ENCODE peak calls at places on chromosomes 1 and 21, in four cellular contexts. G, U, V and Q are unnamed samples.

GRCh38 chr1:19400189-19400588 is 85.2 kb downstream of the CAPZB start:
- DNase-seq in G (no peak), U (no peak), V (no peak), Q (no peak)

GRCh38 chr1:50570064-50570463 is 146.8 kb upstream of the DMRTA2 start:
- DNase-seq in G (peak), U (no peak), V (no peak), Q (no peak)

GRCh38 chr1:60283690-60284089 is 210.1 kb upstream of the C1orf87 start:
- DNase-seq in G (peak), U (no peak), V (no peak), Q (no peak)

GRCh38 chr1:58885998-58886397 is 102.2 kb upstream of the JUN start:
- DNase-seq in G (no peak), U (no peak), V (no peak), Q (no peak)

GRCh38 chr1:54124472-54124871 is 28.3 kb downstream of the CDCP2 start:
- DNase-seq in G (no peak), U (no peak), V (no peak), Q (no peak)

GRCh38 chr1:236518343-236518742 is 5.4 kb upstream of the LGALS8 start:
- DNase-seq in G (no peak), U (no peak), V (no peak), Q (no peak)

GRCh38 chr1:61569212-61569621 is 155.7 kb downstream of the TM2D1 start:
- DNase-seq in G (no peak), U (no peak), V (no peak), Q (no peak)

GRCh38 chr1:214548988-214549387 is 2.4 kb downstream of the PTPN14 start:
- DNase-seq in G (no peak), U (no peak), V (no peak), Q (no peak)

GRCh38 chr21:40173833-40174232 is 306.6 kb downstream of the PCP4 start:
- DNase-seq in G (no peak), U (no peak), V (no peak), Q (no peak)

GRCh38 chr1:80878343-80878742 is 922.4 kb upstream of the ADGRL2 start:
- DNase-seq in G (no peak), U (no peak), V (no peak), Q (no peak)

GRCh38 chr1:151829352-151830046 is 2.1 kb downstream of the RORC start:
- DNase-seq in G (no peak), U (no peak), V (no peak), Q (no peak)

GRCh38 chr1:221517961-221518360 is 223.9 kb downstream of the DUSP10 start:
- DNase-seq in G (no peak), U (no peak), V (no peak), Q (no peak)
- TF ChIP-seq KDM1A in G (no peak), U (no peak), V (no peak), Q (no peak)

GRCh38 chr1:41852091-41852490 is 66.6 kb downstream of the HIVEP3 start:
- DNase-seq in G (no peak), U (no peak), V (no peak), Q (no peak)

GRCh38 chr1:41853907-41854306 is 64.8 kb downstream of the HIVEP3 start:
- DNase-seq in G (no peak), U (no peak), V (no peak), Q (no peak)

GRCh38 chr1:41850029-41850428 is 68.7 kb downstream of the HIVEP3 start:
- DNase-seq in G (no peak), U (no peak), V (no peak), Q (no peak)

GRCh38 chr1:41849211-41849759 is 69.4 kb downstream of the HIVEP3 start:
- DNase-seq in G (no peak), U (no peak), V (no peak), Q (no peak)

GRCh38 chr1:41851589-41851988 is 67.1 kb downstream of the HIVEP3 start:
- DNase-seq in G (no peak), U (no peak), V (no peak), Q (no peak)
- TF ChIP-seq JUN in G (no peak), U (no peak), V (no peak), Q (no peak)

GRCh38 chr1:17155257-17155895 is 36.1 kb upstream of the PADI2 start:
- DNase-seq in G (no peak), U (no peak), V (no peak), Q (no peak)
- TF ChIP-seq HDAC2 in G (no peak), U (no peak), V (no peak), Q (no peak)

DNA sequence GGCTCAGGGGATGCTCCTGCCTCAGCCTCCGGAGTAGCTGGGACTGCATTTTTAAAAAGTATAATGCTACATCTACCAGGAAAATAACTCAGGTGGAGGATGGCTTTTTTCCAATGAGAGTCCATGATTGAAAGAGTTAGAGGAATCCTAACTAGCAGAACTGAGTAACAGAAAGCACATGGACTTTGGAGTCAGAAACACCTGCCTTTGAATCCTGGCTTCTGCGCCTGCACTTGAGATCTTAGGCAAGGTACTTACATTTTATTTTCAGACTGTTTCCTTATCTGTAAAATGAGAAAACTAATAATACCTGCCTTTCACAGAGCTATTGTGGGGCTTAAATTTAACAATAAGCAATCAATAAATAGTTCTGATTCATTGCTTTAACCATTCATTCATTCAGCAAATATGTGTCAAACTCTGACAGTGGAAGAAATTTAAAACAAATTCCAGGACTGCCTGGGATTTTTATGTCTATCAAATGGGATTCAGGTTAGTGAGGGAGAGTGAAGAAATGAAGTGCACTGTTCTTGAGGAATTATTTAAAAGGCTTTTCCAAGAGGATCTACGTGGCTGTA is 12.6 kb upstream of the LBR start:
- DNase-seq in G (no peak), U (no peak), V (no peak), Q (no peak)
- TF ChIP-seq KDM1A in G (no peak), U (no peak), V (no peak), Q (no peak)

DNA sequence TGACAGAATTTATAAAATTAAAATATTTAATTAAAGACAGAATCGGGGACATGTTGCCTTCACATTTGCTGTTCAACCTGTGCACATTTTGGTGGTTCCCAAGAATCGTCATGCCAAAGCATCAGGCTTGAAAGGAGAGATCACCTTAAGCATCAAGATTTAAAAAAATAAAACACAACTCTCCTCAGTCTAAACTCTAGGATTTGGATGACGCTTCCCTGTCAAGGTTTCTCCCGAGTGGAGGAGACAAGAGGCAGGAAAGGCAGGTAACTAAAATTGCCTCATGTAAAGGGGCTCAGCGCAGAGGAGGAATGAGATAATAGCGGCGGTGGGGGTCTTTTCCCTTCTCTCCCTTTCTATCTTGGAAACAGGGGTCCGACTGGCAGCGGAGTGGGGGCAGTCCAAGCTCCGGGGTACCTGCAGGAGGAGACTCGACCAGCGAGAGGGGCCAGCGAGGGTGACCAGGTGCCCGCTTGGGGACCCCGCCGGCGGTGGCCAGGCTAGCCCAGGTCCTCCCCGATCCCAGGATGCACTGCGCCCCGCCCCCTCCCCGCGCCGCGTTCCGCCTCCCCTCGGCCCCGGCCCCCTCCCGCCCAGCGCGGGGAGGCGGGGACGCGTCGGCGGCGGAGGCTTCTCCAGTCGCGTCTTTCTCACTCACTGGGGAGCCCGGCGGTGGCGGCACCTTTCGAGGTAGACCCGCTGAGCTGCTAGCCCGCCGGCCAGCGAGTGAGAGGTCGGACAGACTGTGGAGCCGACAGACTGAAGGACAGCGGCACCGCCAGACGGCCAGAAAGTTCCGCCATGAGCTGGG is at the start of gene FNBP1L:
- DNase-seq in G (peak), U (peak), V (peak), Q (peak)
- TF ChIP-seq JUN in G (no peak), U (no peak), V (no peak), Q (no peak)

DNA sequence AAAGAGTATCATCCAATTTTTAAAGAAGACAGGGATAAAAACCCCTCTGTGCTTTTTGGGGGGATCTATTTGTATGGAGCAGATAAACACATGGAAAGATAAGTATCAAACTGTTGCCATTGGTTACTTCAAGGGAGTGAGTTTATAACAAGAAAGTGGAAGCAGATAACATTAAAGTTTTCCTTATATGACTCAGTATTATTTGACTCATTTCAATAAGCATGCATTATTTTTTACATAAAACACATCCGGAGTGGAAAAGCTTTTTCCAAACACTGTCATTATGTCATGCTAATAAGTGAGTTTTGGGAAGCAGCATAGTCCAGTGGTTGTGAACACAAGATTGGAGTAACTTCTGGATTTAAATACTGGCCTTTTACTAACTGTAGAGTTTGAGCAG is 452.2 kb downstream of the LTN1 start:
- DNase-seq in G (no peak), U (no peak), V (no peak), Q (no peak)
- TF ChIP-seq HDAC2 in G (no peak), U (no peak), V (no peak), Q (no peak)

DNA sequence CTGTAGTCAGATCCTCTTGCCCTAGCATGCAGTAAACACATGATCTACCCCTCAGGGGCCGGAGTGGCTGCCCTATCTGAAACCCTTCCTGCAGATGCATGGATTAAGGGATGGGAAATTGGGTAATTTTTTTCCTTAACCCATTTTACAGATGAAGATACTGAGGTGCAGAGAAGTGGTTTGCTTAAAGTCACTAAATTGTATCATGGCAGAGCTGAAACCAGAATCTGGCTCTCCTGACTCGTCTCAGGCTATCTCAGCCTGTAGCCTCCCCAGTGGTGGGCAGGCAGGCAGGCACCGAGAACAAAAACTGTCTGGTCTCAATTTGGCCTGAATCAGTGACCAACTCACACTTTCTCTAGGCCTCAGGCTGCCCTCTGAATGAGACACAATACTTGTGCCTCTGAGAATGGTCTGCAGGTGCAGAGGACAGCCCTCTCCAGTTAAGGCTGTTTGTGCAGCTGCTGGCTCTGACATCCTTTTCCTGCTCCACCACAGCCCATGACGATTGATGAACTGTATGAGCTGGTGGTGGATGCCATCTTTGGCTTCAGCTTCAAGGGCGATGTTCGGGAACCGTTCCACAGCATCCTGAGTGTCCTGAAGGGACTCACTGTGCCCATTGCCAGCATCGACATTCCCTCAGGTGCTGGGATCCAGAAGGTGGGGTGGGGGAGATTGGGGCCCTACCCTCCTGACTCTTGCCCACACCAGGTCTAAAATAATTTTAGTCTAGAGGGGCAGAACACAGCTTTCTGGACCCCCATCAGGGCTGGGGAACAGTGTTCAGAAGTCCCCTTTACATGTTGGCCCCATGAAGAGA is 1.5 kb downstream of the NAXE start:
- DNase-seq in G (no peak), U (no peak), V (no peak), Q (no peak)
- TF ChIP-seq KDM1A in G (no peak), U (peak), V (no peak), Q (peak)

GRCh38 chr1:32980080-32980479 is 15.5 kb upstream of the RNF19B start:
- DNase-seq in G (no peak), U (no peak), V (no peak), Q (no peak)

GRCh38 chr1:32983039-32983438 is 18.4 kb upstream of the RNF19B start:
- DNase-seq in G (no peak), U (no peak), V (no peak), Q (no peak)

GRCh38 chr1:32984829-32985310 is 20.3 kb upstream of the RNF19B start:
- DNase-seq in G (no peak), U (no peak), V (no peak), Q (no peak)

GRCh38 chr1:32981003-32981909 is 16.6 kb upstream of the RNF19B start:
- DNase-seq in G (no peak), U (peak), V (no peak), Q (peak)

GRCh38 chr1:32984090-32984828 is 19.6 kb upstream of the RNF19B start:
- DNase-seq in G (no peak), U (no peak), V (no peak), Q (no peak)
- TF ChIP-seq JUN in G (no peak), U (no peak), V (no peak), Q (no peak)